ENCODE peak calls at places on chromosomes 3 and 15, in five cellular contexts. U is neural progenitor cell, O is HCT116, I is GM23248, S is fibroblast of lung. X is an unnamed sample.

GRCh38 chr3:195394024-195394423 is 48.8 kb downstream of the ACAP2 start:
- DNase-seq in U (no peak), O (no peak), I (no peak), S (no peak), X (no peak)

GRCh38 chr3:32591960-32592462 is 21.4 kb upstream of the DYNC1LI1 start:
- DNase-seq in U (peak; percentile 44), O (no peak), I (no peak), S (no peak), X (no peak)

GRCh38 chr3:63934484-63934883 is 22.3 kb upstream of the SCAANT1 start:
- DNase-seq in U (no peak), O (no peak), I (no peak), S (no peak), X (no peak)

GRCh38 chr15:70494861-70495571 is 268.3 kb downstream of the UACA start:
- DNase-seq in U (peak; percentile 70), O (no peak), I (peak; percentile 94), S (peak; percentile 91), X (peak; percentile 60)

GRCh38 chr3:126558336-126559071 is at the start of gene C3orf22:
- DNase-seq in U (no peak), O (no peak), I (no peak), S (no peak), X (no peak)

GRCh38 chr3:41297750-41298149 is 98.4 kb downstream of the CTNNB1 start:
- DNase-seq in U (no peak), O (no peak), I (no peak), S (no peak), X (no peak)

GRCh38 chr3:130820976-130821375 is 72.9 kb upstream of the ATP2C1 start:
- DNase-seq in U (no peak), O (peak; percentile 72), I (peak; percentile 84), S (peak; percentile 50), X (peak; percentile 58)

GRCh38 chr3:160379628-160380214 is 19.3 kb downstream of the IFT80 start:
- DNase-seq in U (no peak), O (no peak), I (no peak), S (no peak), X (no peak)

GRCh38 chr15:75647370-75648155 is at the start of gene SNX33:
- DNase-seq in U (peak; percentile 95), O (no peak), I (peak; percentile 96), S (peak; percentile 85), X (peak; percentile 77)

GRCh38 chr15:52789601-52790165 is 453 bp downstream of the ONECUT1 start:
- DNase-seq in U (peak; percentile 64), O (no peak), I (peak; percentile 35), S (no peak), X (no peak)

GRCh38 chr15:52789008-52789600 is 1.0 kb downstream of the ONECUT1 start:
- DNase-seq in U (no peak), O (no peak), I (no peak), S (no peak), X (no peak)

GRCh38 chr15:52787123-52787503 is 3.0 kb downstream of the ONECUT1 start:
- DNase-seq in U (peak; percentile 46), O (no peak), I (no peak), S (no peak), X (no peak)

GRCh38 chr15:52787549-52788098 is 2.5 kb downstream of the ONECUT1 start:
- DNase-seq in U (peak; percentile 33), O (no peak), I (no peak), S (no peak), X (no peak)

GRCh38 chr15:52788099-52788986 is 1.8 kb downstream of the ONECUT1 start:
- DNase-seq in U (peak; percentile 31), O (no peak), I (no peak), S (no peak), X (no peak)
- TF ChIP-seq EZH2 in U (peak; percentile 86), O (no peak), I (no peak), S (peak; percentile 50), X (peak; percentile 75)

GRCh38 chr3:45166283-45166879 is 20.2 kb upstream of the CDCP1 start:
- DNase-seq in U (no peak), O (no peak), I (no peak), S (no peak), X (no peak)
- H3K9me3 ChIP-seq in U (no peaks in the 10 kb centered on the region), O (no peaks in the 10 kb centered on the region), I (no peaks in the 10 kb centered on the region), S (no peaks in the 10 kb centered on the region), X (no peaks in the 10 kb centered on the region)

GRCh38 chr15:31267161-31268107 is 59.2 kb upstream of the KLF13 start:
- DNase-seq in U (peak; percentile 2), O (no peak), I (no peak), S (no peak), X (no peak)

GRCh38 chr15:31264534-31265089 is 62.0 kb upstream of the KLF13 start:
- DNase-seq in U (peak; percentile 1), O (no peak), I (no peak), S (no peak), X (no peak)

GRCh38 chr15:31265090-31265870 is 61.4 kb upstream of the KLF13 start:
- DNase-seq in U (peak; percentile 9), O (no peak), I (no peak), S (no peak), X (no peak)

GRCh38 chr15:31266712-31267111 is 59.9 kb upstream of the KLF13 start:
- DNase-seq in U (peak; percentile 5), O (no peak), I (no peak), S (no peak), X (no peak)

DNA sequence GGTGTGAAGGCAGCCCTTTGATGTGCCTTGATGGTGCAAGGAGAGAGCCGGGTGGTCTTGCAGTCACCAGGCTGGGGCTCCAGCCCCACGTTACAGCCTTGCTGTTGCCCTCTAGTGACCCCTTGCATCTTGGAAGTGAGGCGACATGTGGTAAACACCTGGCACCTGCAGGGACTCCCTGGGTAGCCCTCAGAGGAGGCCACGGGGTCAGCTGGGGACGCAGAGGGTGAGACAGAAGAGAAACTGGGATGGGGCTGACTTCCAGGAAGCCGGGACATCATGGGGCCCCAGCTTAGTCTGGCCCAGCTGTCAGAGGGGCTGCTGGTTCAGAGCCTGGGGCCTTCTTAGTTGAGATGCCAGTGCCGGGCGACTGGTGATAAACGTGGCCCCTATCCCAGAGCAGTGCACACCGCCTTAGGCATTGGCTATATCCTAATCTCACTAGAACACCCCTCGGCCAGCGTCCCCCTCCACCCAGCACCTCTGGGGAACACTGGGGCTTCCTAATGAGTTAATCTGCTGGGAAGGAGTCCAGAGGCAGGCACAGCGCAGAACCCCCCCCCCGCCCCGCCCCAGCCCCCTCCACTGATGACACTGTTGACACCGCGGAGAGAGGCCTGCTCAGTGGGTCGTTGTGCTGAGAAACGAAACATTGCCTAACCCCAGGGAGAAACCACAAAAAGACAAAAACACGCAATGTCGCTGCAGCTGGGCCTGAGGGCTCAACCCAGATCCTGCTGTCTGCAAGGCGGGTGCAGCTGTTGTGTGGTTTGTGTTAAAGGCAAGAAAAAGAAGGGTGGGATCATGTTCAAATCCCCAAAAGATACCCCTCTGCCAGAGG is 60.5 kb upstream of the KLF13 start:
- DNase-seq in U (peak; percentile 3), O (no peak), I (no peak), S (peak; percentile 38), X (no peak)
- H3K4me1 ChIP-seq in U (peaks cover 16% of the 10 kb centered on the region), O (no peaks in the 10 kb centered on the region), I (no peaks in the 10 kb centered on the region), S (no peaks in the 10 kb centered on the region), X (no peaks in the 10 kb centered on the region)

GRCh38 chr3:184381261-184382224 is 1.7 kb downstream of the CHRD start:
- DNase-seq in U (peak; percentile 74), O (no peak), I (peak; percentile 52), S (no peak), X (no peak)
- TF ChIP-seq EZH2 in U (peak; percentile 79), O (no peak), I (no peak), S (no peak), X (no peak)

GRCh38 chr15:25565470-25566264 is 126.8 kb upstream of the UBE3A start:
- DNase-seq in U (no peak), O (no peak), I (no peak), S (no peak), X (no peak)

GRCh38 chr15:25572201-25572600 is 133.4 kb upstream of the UBE3A start:
- DNase-seq in U (no peak), O (no peak), I (no peak), S (no peak), X (no peak)

GRCh38 chr15:25563571-25563970 is 124.7 kb upstream of the UBE3A start:
- DNase-seq in U (no peak), O (no peak), I (no peak), S (no peak), X (no peak)

DNA sequence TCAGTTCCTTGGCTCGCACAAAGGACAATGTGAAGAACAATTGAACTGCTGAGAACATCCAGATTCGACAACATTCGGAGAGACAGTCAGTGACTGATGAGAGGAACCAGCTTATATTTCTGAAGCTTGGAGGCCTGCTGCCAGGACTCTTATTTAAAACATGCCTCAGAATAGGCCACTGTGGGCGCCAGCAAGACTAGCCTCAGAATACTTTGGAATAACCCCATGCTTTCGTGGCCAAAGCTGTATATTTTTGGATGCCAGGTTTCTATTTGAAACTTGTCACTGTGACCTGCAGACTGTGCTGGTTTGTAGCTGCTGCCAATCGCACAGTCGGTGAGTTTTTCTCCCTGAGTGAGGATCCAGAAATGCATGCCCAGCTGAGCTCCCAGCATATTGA is 129.9 kb upstream of the UBE3A start:
- DNase-seq in U (no peak), O (no peak), I (peak; percentile 61), S (no peak), X (no peak)
- H3K9me3 ChIP-seq in U (no peaks in the 10 kb centered on the region), O (peaks cover 26% of the 10 kb centered on the region), I (no peaks in the 10 kb centered on the region), S (no peaks in the 10 kb centered on the region), X (peaks cover 13% of the 10 kb centered on the region)

GRCh38 chr3:108190346-108190745 is 31.9 kb downstream of the IFT57 start:
- DNase-seq in U (no peak), O (no peak), I (no peak), S (no peak), X (peak; percentile 21)

GRCh38 chr3:108184824-108185223 is 37.4 kb downstream of the IFT57 start:
- DNase-seq in U (no peak), O (no peak), I (no peak), S (no peak), X (no peak)

GRCh38 chr3:108185536-108185935 is 36.7 kb downstream of the IFT57 start:
- DNase-seq in U (no peak), O (no peak), I (no peak), S (no peak), X (peak; percentile 58)

GRCh38 chr3:108183971-108184370 is 38.3 kb downstream of the IFT57 start:
- DNase-seq in U (no peak), O (no peak), I (peak; percentile 47), S (peak; percentile 15), X (no peak)

DNA sequence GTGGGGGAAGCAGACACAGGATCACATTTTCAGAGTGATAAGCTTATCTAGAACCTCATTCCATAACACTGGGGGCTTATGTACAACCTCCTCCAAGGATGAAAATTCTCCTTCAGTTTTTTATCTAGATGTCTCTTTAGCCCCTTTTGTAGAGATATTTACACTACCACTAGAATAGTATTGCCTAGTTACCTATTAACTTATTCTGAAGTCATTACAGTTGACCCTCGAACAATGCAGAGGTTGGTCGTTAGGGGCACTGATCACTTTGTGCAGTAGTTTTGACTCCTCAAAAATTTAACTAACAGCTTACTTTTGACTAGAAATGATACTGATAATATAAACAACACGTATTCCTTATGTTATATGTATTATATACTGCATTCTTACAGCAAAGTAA is 32.7 kb downstream of the IFT57 start:
- DNase-seq in U (no peak), O (no peak), I (no peak), S (no peak), X (no peak)
- H3K4me1 ChIP-seq in U (no peaks in the 10 kb centered on the region), O (no peaks in the 10 kb centered on the region), I (no peaks in the 10 kb centered on the region), S (no peaks in the 10 kb centered on the region), X (peaks cover 16% of the 10 kb centered on the region)

GRCh38 chr3:186772886-186773417 is 10.4 kb upstream of the EIF4A2 start:
- DNase-seq in U (peak; percentile 19), O (no peak), I (peak; percentile 82), S (no peak), X (no peak)

GRCh38 chr3:186775999-186776398 is 7.4 kb upstream of the EIF4A2 start:
- DNase-seq in U (peak; percentile 20), O (no peak), I (peak; percentile 32), S (no peak), X (peak; percentile 52)

GRCh38 chr3:186772281-186772885 is 11.0 kb upstream of the EIF4A2 start:
- DNase-seq in U (no peak), O (no peak), I (no peak), S (no peak), X (no peak)
- TF ChIP-seq EZH2 in U (no peak), O (no peak), I (no peak), S (no peak), X (no peak)

X was measured in A673.